ENCODE peak calls at places on chromosomes 6 and 20, in four cellular contexts. O, C, D and K are unnamed samples. For H3K36me3, the result is how much of the 10 kb centered on the place peaks cover.

GRCh38 chr20:25989196-25989595 is 292.5 kb upstream of the ZNF337 start:
- DNase-seq in O (no peak), C (peak), D (no peak), K (no peak)

GRCh38 chr6:16345449-16346330 is 107.3 kb downstream of the GMPR start:
- DNase-seq in O (peak), C (no peak), D (no peak), K (peak)

GRCh38 chr6:42199106-42199981 is 4.6 kb upstream of the GUCA1B start:
- DNase-seq in O (no peak), C (no peak), D (no peak), K (no peak)

GRCh38 chr20:62776692-62777527 is 19.4 kb upstream of the MRGBP start:
- DNase-seq in O (no peak), C (no peak), D (peak), K (no peak)

GRCh38 chr6:40477246-40478126 is 109.7 kb downstream of the LRFN2 start:
- DNase-seq in O (no peak), C (no peak), D (peak), K (no peak)

GRCh38 chr6:82371799-82372508 is 8.3 kb downstream of the TPBG start:
- DNase-seq in O (no peak), C (no peak), D (no peak), K (no peak)

GRCh38 chr6:139965393-139965792 is 590.9 kb upstream of the CITED2 start:
- DNase-seq in O (no peak), C (no peak), D (peak), K (no peak)

GRCh38 chr6:10084276-10084993 is 330.4 kb downstream of the TFAP2A start:
- DNase-seq in O (no peak), C (no peak), D (no peak), K (no peak)

GRCh38 chr6:75759207-75759606 is 10.2 kb downstream of the MYO6 start:
- DNase-seq in O (no peak), C (no peak), D (peak), K (no peak)

GRCh38 chr6:142297996-142298753 is 3.6 kb upstream of the ADGRG6 start:
- DNase-seq in O (no peak), C (no peak), D (no peak), K (no peak)

GRCh38 chr6:148432405-148433195 is 90.0 kb downstream of the SASH1 start:
- DNase-seq in O (no peak), C (no peak), D (no peak), K (no peak)

GRCh38 chr20:43432498-43432897 is 25.2 kb upstream of the SRSF6 start:
- DNase-seq in O (no peak), C (no peak), D (no peak), K (peak)

GRCh38 chr20:41734506-41734945 is 116.3 kb upstream of the CHD6 start:
- DNase-seq in O (no peak), C (no peak), D (peak), K (peak)

GRCh38 chr6:36984581-36985383 is 1.2 kb downstream of the MTCH1 start:
- DNase-seq in O (peak), C (peak), D (peak), K (peak)

GRCh38 chr6:116018976-116019375 is 41.7 kb downstream of the FRK start:
- DNase-seq in O (no peak), C (no peak), D (no peak), K (no peak)

GRCh38 chr20:46010491-46011405 is 2.0 kb downstream of the MMP9 start:
- DNase-seq in O (no peak), C (peak), D (no peak), K (no peak)

GRCh38 chr20:61959301-61959700 is 106.4 kb downstream of the TAF4 start:
- DNase-seq in O (no peak), C (peak), D (peak), K (no peak)

GRCh38 chr6:169846286-169847056 is 95.0 kb downstream of the ERMARD start:
- DNase-seq in O (no peak), C (peak), D (no peak), K (no peak)

GRCh38 chr20:32648761-32649615 is 24.8 kb downstream of the C20orf203 start:
- DNase-seq in O (no peak), C (no peak), D (no peak), K (no peak)

GRCh38 chr6:52232990-52233389 is 11.3 kb downstream of the IL17F start:
- DNase-seq in O (no peak), C (no peak), D (no peak), K (no peak)

GRCh38 chr6:3162565-3163247 is 5.4 kb upstream of the TUBB2A start:
- DNase-seq in O (peak), C (peak), D (peak), K (peak)

GRCh38 chr6:112879920-112880413 is 532.8 kb downstream of the RFPL4B start:
- DNase-seq in O (peak), C (peak), D (peak), K (peak)

GRCh38 chr6:6057442-6058053 is 50.8 kb upstream of the NRN1 start:
- DNase-seq in O (no peak), C (no peak), D (peak), K (no peak)

GRCh38 chr6:6052216-6052615 is 45.5 kb upstream of the NRN1 start:
- DNase-seq in O (no peak), C (no peak), D (no peak), K (no peak)

DNA sequence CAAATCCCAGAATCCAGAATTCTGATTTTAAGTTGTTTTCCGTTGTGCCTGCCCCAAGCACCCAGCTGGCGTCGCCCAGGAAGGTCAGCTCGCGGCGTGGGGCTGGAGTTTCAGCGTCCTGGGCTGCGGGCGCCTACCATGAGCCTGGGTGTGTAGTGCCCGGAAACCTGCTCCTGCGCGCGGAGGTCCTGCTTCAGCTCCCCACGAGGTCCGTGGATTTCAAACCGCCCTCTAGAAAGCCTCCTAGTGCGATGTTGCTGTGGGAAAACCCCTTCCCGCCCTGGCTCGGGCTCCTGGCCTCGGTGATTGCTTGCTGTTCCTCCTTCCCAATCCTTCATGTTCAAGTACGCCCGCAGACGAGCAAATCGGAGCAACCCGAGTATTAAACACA is 51.3 kb upstream of the NRN1 start:
- DNase-seq in O (no peak), C (no peak), D (peak), K (no peak)
- TF ChIP-seq CTCF in O (no peak), C (no peak), D (no peak), K (no peak)

DNA sequence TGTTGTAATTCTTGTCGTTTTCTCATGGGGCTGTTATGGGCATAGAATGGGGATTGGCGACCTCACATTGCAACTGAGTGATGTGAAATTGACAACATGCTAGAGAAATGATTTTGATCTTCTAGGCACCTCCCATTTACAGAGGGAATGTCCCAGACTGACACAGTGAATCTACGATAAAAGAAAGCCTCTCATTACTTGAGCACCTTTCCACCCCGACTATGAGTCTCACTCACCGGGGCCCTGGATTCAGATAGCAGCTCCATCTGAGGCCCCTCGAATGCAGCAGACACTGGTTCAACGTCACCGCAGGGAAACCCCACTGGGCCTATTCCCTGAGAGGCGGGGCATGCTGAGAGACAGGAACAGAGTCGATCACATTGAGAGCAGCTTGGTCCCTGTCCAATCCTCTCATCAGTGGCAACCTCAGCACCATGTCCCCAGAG is 49.1 kb downstream of the NFATC2 start:
- DNase-seq in O (no peak), C (no peak), D (no peak), K (no peak)
- H3K36me3 ChIP-seq in O (under half), C (under half), D (under half), K (under half)

GRCh38 chr6:156638581-156638980 is 138.6 kb upstream of the ARID1B start:
- DNase-seq in O (no peak), C (no peak), D (no peak), K (no peak)
- H3K27ac ChIP-seq in O (no peak), C (no peak), D (no peak), K (no peak)

DNA sequence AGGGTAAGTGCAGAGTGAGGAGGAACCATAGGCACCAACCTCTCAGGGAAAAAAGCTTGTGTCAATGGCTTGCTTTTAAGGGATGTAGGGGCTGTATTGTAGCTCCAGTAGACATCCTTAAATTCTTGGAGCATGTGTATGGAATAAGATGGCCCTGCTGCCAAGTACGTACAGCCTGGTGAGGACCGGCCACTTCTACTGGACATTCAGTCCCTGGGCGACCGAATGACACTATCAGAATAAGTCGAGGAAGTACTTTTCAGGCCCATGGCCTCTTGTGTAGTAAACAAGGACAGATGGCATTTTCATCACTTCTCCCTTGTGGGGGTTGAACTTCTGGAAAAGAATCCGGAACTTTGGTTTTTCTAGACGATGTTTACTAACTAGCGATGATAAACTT is 32.8 kb downstream of the GFRA4 start:
- DNase-seq in O (no peak), C (no peak), D (no peak), K (no peak)
- TF ChIP-seq CTCF in O (no peak), C (no peak), D (no peak), K (no peak)

GRCh38 chr6:14339711-14340590 is 222.4 kb downstream of the CD83 start:
- DNase-seq in O (no peak), C (no peak), D (no peak), K (no peak)
- H3K36me3 ChIP-seq in O (under half), C (under half), D (under half), K (under half)

DNA sequence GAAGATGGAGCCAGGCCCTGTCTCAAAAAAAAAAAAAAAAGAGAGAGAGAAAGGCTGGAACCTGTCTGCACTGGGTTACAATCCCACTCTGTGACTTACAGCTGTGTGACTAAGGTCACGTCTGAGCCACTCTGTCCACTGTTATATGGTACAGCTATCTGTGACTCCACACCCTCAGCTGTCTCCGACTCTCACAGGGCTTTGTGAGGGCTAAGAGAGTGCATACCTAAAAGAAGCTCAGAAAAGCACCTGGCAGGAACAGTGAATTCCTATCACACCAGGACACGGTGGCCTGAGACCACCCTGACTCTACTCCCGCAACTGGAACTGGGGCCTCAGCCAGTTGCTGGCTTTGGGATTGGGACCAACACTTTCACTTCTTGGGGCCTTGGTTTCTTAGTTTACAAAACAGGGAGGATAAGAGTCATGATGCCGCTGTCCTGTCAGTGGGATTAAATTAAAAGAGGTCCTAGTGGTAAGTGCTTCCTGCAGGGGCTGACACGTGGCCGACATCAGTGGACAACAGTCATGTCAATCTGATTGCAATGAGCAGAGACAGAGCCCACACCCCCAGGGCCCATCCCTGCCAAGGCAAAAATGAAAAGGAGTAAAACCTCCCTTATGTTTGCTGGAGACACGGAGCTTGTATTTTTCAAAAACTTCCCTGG is 5.8 kb upstream of the CD93 start:
- DNase-seq in O (no peak), C (no peak), D (peak), K (no peak)
- H3K27ac ChIP-seq in O (peak), C (no peak), D (no peak), K (no peak)

DNA sequence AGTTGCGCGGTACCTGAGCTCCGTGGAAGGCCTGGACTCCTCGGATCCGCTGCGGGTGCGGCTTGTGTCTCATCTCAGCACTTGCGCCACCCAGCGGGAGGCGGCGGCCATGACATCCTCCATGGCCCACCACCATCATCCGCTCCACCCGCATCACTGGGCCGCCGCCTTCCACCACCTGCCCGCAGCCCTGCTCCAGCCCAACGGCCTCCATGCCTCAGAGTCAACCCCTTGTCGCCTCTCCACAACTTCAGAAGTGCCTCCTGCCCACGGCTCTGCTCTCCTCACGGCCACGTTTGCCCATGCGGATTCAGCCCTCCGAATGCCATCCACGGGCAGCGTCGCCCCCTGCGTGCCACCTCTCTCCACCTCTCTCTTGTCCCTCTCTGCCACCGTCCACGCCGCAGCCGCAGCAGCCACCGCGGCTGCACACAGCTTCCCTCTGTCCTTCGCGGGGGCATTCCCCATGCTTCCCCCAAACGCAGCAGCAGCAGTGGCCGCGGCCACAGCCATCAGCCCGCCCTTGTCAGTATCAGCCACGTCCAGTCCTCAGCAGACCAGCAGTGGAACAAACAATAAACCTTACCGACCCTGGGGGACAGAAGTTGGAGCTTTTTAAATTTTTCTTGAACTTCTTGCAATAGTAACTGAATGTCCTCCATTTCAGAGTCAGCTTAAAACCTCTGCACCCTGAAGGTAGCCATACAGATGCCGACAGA is 9.9 kb downstream of the HEY2 start:
- DNase-seq in O (no peak), C (no peak), D (peak), K (no peak)
- TF ChIP-seq CTCF in O (no peak), C (no peak), D (peak), K (no peak)